ENCODE peak calls at places on chromosomes 3 and 15, in six cellular contexts. I is CD8-positive, alpha-beta T cell; N is mesendoderm; Y is heart right ventricle; O is kidney epithelial cell; B is tibial nerve. Q is an unnamed sample.

GRCh38 chr15:61916104-61916503 is 144.1 kb downstream of the VPS13C start:
- DNase-seq in B (no peak), O (no peak), Y (no peak), I (no peak), N (no peak), Q (no peak)

GRCh38 chr3:54784021-54784420 is 143.8 kb downstream of the LRTM1 start:
- DNase-seq in I (no peak), O (no peak), N (no peak), Y (no peak), B (no peak), Q (no peak)

GRCh38 chr3:11514191-11514770 is 129.4 kb downstream of the VGLL4 start:
- DNase-seq in N (no peak), Y (no peak), I (no peak), B (no peak), O (peak; percentile 55), Q (no peak)

GRCh38 chr3:184977796-184978195 is 165.8 kb downstream of the VPS8 start:
- DNase-seq in O (no peak), Y (no peak), N (no peak), B (no peak), I (no peak), Q (no peak)

GRCh38 chr3:71066849-71067261 is 516.7 kb downstream of the FOXP1 start:
- DNase-seq in Y (no peak), O (no peak), B (no peak), N (peak; percentile 68), I (no peak), Q (no peak)

GRCh38 chr3:17074559-17074958 is 189.8 kb downstream of the PLCL2 start:
- DNase-seq in B (no peak), I (no peak), O (no peak), Y (no peak), N (no peak), Q (no peak)

GRCh38 chr3:187150599-187150998 is 11.3 kb upstream of the RPL39L start:
- DNase-seq in Y (no peak), N (peak; percentile 57), B (no peak), O (no peak), I (peak; percentile 55), Q (peak; percentile 77)

GRCh38 chr3:11239796-11240195 is 32.4 kb upstream of the ATG7 start:
- DNase-seq in B (no peak), N (no peak), I (no peak), O (no peak), Y (no peak), Q (no peak)

GRCh38 chr15:45162771-45163507 is 24.8 kb downstream of the SHF start:
- DNase-seq in I (peak; percentile 37), O (peak; percentile 37), N (peak; percentile 94), Y (peak; percentile 72), B (peak; percentile 63), Q (peak; percentile 87)

GRCh38 chr3:97901327-97902295 is 70.6 kb downstream of the RIOX2 start:
- DNase-seq in B (no peak), I (no peak), Y (no peak), N (no peak), O (no peak), Q (no peak)

GRCh38 chr3:17032407-17033034 is 147.8 kb downstream of the PLCL2 start:
- DNase-seq in Y (no peak), O (peak; percentile 14), N (peak; percentile 61), I (no peak), B (no peak), Q (no peak)

GRCh38 chr15:98712845-98713584 is 64.7 kb downstream of the IGF1R start:
- DNase-seq in B (no peak), Y (no peak), N (no peak), O (no peak), I (no peak), Q (no peak)

GRCh38 chr3:193240850-193241706 is at the start of gene PLAAT1:
- DNase-seq in B (peak; percentile 14), Y (peak; percentile 79), I (no peak), N (peak; percentile 78), O (peak; percentile 10), Q (peak; percentile 81)

GRCh38 chr3:186097663-186098451 is 11.0 kb downstream of the ETV5 start:
- DNase-seq in I (no peak), N (peak; percentile 96), B (peak; percentile 23), Y (peak; percentile 40), O (peak; percentile 73), Q (no peak)

GRCh38 chr15:80744826-80745225 is 34.3 kb upstream of the CEMIP start:
- DNase-seq in O (no peak), B (no peak), N (no peak), Y (no peak), I (no peak), Q (no peak)

GRCh38 chr3:73453676-73454075 is 171.1 kb downstream of the PDZRN3 start:
- DNase-seq in O (no peak), Y (no peak), B (no peak), I (no peak), N (no peak), Q (no peak)

GRCh38 chr15:26372712-26373111 is 400.2 kb downstream of the GABRB3 start:
- DNase-seq in O (no peak), I (no peak), B (no peak), Y (no peak), N (peak; percentile 12), Q (no peak)

GRCh38 chr3:2784627-2785026 is 325.5 kb downstream of the IL5RA start:
- DNase-seq in B (no peak), Y (no peak), O (no peak), I (no peak), N (peak; percentile 22), Q (no peak)

GRCh38 chr15:70856884-70857546 is 3.1 kb upstream of the LARP6 start:
- DNase-seq in Y (peak; percentile 51), N (peak; percentile 76), I (no peak), B (peak; percentile 78), O (peak; percentile 85), Q (no peak)

GRCh38 chr15:85980946-85981345 is 98.7 kb upstream of the AGBL1 start:
- DNase-seq in I (no peak), O (no peak), Y (no peak), B (no peak), N (no peak), Q (no peak)

GRCh38 chr3:66372681-66373350 is 128.0 kb downstream of the LRIG1 start:
- DNase-seq in Y (peak; percentile 59), I (peak; percentile 30), N (peak; percentile 90), O (no peak), B (no peak), Q (no peak)

GRCh38 chr15:25501828-25502446 is 63.1 kb upstream of the UBE3A start:
- DNase-seq in I (no peak), B (no peak), Y (no peak), N (peak; percentile 83), O (no peak), Q (no peak)

GRCh38 chr15:77628010-77628409 is 4.7 kb downstream of the LINGO1 start:
- DNase-seq in Y (no peak), N (no peak), I (no peak), B (no peak), O (no peak), Q (no peak)
- H3K27me3 ChIP-seq in Y (peaks cover 12% of the 10 kb centered on the region), N (peaks cover 6% of the 10 kb centered on the region), I (no peaks in the 10 kb centered on the region), B (no peaks in the 10 kb centered on the region), O (peaks cover 59% of the 10 kb centered on the region), Q (peaks cover 14% of the 10 kb centered on the region)

GRCh38 chr3:72295974-72296450 is 511.1 kb upstream of the PROK2 start:
- DNase-seq in B (no peak), N (no peak), I (no peak), O (no peak), Y (no peak), Q (no peak)
- H3K27me3 ChIP-seq in B (no peaks in the 10 kb centered on the region), N (no peaks in the 10 kb centered on the region), I (no peaks in the 10 kb centered on the region), O (peaks cover 9% of the 10 kb centered on the region), Y (no peaks in the 10 kb centered on the region), Q (no peaks in the 10 kb centered on the region)

DNA sequence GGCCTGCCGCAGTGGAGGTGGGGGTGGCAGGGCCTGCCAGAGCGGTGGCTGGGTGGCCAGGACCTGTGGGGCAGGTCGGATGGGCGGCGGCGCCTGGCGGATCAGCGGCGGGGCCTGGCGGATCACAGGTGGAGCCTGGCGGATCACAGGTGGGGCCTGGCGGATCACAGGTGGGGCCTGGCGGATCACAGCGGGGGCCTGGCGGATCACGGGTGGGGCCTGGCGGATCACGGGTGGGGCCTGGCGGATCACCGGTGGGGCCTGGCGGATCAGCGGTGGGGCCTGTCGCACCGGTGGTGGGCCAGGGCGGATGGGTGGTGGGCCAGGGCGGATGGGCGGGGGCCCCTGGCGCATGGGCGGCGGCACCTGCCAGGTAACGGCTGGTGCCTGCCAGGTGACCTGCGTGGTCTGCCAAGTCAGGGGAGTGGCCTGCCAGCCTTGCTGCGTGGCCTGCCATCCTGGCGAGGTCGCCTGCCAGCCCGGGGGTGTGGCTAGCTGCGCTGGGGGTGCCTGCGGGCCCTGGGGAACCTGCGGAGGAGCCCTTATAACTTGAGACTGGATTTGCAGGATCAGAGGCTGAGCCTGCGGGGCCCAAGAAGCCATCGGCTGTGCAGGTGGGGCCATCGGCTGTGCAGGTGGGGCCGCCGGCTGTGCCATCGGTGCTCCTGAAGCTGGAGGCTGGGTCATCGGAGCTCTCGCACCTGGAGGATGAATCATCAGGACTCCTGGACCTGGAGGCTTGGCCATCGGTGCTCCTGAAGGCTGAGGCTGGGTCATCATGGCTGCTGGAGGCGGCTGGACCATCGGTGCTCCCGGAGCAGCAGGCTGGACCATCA is 1.3 kb downstream of the MAGEL2 start:
- DNase-seq in N (no peak), I (no peak), B (no peak), Y (no peak), O (no peak), Q (no peak)
- H3K27me3 ChIP-seq in N (no peaks in the 10 kb centered on the region), I (no peaks in the 10 kb centered on the region), B (no peaks in the 10 kb centered on the region), Y (peaks cover 31% of the 10 kb centered on the region), O (peaks cover 11% of the 10 kb centered on the region), Q (peaks cover 13% of the 10 kb centered on the region)

GRCh38 chr3:40333416-40333815 is 23.9 kb downstream of the EIF1B start:
- DNase-seq in O (no peak), I (no peak), B (no peak), N (no peak), Y (peak; percentile 35), Q (no peak)

GRCh38 chr3:40332684-40333083 is 23.2 kb downstream of the EIF1B start:
- DNase-seq in B (no peak), O (no peak), N (no peak), I (no peak), Y (no peak), Q (no peak)

GRCh38 chr3:40324621-40325020 is 15.1 kb downstream of the EIF1B start:
- DNase-seq in Y (no peak), N (no peak), O (no peak), I (no peak), B (no peak), Q (no peak)

GRCh38 chr3:40325465-40325864 is 16.0 kb downstream of the EIF1B start:
- DNase-seq in I (no peak), O (no peak), Y (no peak), B (no peak), N (no peak), Q (no peak)

DNA sequence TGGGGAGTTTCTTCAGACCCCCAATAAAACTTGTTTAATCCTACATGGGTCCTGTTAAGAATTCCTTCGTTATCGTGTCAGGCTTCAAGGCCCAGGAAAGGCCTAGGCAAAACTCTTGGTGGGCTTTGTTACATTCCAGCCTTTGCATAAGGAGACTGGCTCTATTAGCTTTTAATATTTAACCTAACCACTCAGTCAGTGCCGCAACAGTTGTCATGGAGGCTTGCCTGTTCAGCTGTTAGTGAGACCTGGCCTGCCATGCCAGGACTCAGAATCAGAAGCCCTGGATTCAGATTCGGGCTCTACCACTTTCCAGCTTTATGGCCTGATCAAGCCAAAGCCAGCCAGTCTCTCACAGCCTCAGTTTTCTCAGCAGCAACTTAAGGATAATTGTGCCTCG is 19.6 kb downstream of the EIF1B start:
- DNase-seq in B (no peak), O (no peak), N (no peak), I (no peak), Y (no peak), Q (no peak)
- H3K27me3 ChIP-seq in B (no peaks in the 10 kb centered on the region), O (no peaks in the 10 kb centered on the region), N (no peaks in the 10 kb centered on the region), I (no peaks in the 10 kb centered on the region), Y (no peaks in the 10 kb centered on the region), Q (no peaks in the 10 kb centered on the region)

GRCh38 chr3:195011231-195011834 is 259.6 kb downstream of the XXYLT1 start:
- DNase-seq in O (no peak), B (no peak), Y (no peak), N (no peak), I (no peak), Q (no peak)
- H3K27me3 ChIP-seq in O (peaks cover 5% of the 10 kb centered on the region), B (no peaks in the 10 kb centered on the region), Y (no peaks in the 10 kb centered on the region), N (no peaks in the 10 kb centered on the region), I (no peaks in the 10 kb centered on the region), Q (no peaks in the 10 kb centered on the region)

Q was measured in spleen.